ENCODE peak calls at places on chromosome 17, in seven cellular contexts. One of them, this sample, is unnamed.

GRCh38 chr17:21199856-21200255 is 14.1 kb downstream of the TMEM11 start:
- DNase-seq in EH: no peak
- DNase-seq in aorta: no peak
- DNase-seq in NCI-H2081 treated with DMSO at 0.1 percent for 48 hours: no peak
- DNase-seq in A549: no peak
- DNase-seq in T-helper 1 cell: no peak
- DNase-seq in naive thymus-derived CD8-positive, alpha-beta T cell: no peak
- DNase-seq in this sample: no peak

GRCh38 chr17:49775546-49776260 is 11.8 kb upstream of the FAM117A start:
- DNase-seq in EH: peak; percentile 52
- DNase-seq in aorta: no peak
- DNase-seq in NCI-H2081 treated with DMSO at 0.1 percent for 48 hours: no peak
- DNase-seq in A549: no peak
- DNase-seq in T-helper 1 cell: no peak
- DNase-seq in naive thymus-derived CD8-positive, alpha-beta T cell: no peak
- DNase-seq in this sample: no peak

GRCh38 chr17:50107790-50108414 is 12.8 kb downstream of the PDK2 start:
- DNase-seq in EH: peak; percentile 64
- DNase-seq in aorta: no peak
- DNase-seq in NCI-H2081 treated with DMSO at 0.1 percent for 48 hours: no peak
- DNase-seq in A549: no peak
- DNase-seq in T-helper 1 cell: no peak
- DNase-seq in naive thymus-derived CD8-positive, alpha-beta T cell: no peak
- DNase-seq in this sample: no peak

GRCh38 chr17:50675627-50676026 is 32.1 kb downstream of the ANKRD40 start:
- DNase-seq in EH: no peak
- DNase-seq in aorta: no peak
- DNase-seq in NCI-H2081 treated with DMSO at 0.1 percent for 48 hours: no peak
- DNase-seq in A549: no peak
- DNase-seq in T-helper 1 cell: no peak
- DNase-seq in naive thymus-derived CD8-positive, alpha-beta T cell: no peak
- DNase-seq in this sample: no peak

GRCh38 chr17:72539981-72540897 is 419.4 kb downstream of the SOX9 start:
- DNase-seq in EH: peak; percentile 80
- DNase-seq in aorta: peak; percentile 66
- DNase-seq in NCI-H2081 treated with DMSO at 0.1 percent for 48 hours: peak; percentile 38
- DNase-seq in A549: peak; percentile 79
- DNase-seq in T-helper 1 cell: no peak
- DNase-seq in naive thymus-derived CD8-positive, alpha-beta T cell: peak; percentile 39
- DNase-seq in this sample: no peak

GRCh38 chr17:80799553-80800403 is 191.9 kb upstream of the CHMP6 start:
- DNase-seq in EH: no peak
- DNase-seq in aorta: no peak
- DNase-seq in NCI-H2081 treated with DMSO at 0.1 percent for 48 hours: no peak
- DNase-seq in A549: no peak
- DNase-seq in T-helper 1 cell: no peak
- DNase-seq in naive thymus-derived CD8-positive, alpha-beta T cell: no peak
- DNase-seq in this sample: no peak

GRCh38 chr17:79154951-79155557 is 80.4 kb downstream of the ENGASE start:
- DNase-seq in EH: no peak
- DNase-seq in aorta: no peak
- DNase-seq in NCI-H2081 treated with DMSO at 0.1 percent for 48 hours: no peak
- DNase-seq in A549: no peak
- DNase-seq in T-helper 1 cell: no peak
- DNase-seq in naive thymus-derived CD8-positive, alpha-beta T cell: no peak
- DNase-seq in this sample: no peak

GRCh38 chr17:76270770-76271668 is 5.9 kb downstream of the UBALD2 start:
- DNase-seq in EH: no peak
- DNase-seq in aorta: no peak
- DNase-seq in NCI-H2081 treated with DMSO at 0.1 percent for 48 hours: no peak
- DNase-seq in A549: no peak
- DNase-seq in T-helper 1 cell: no peak
- DNase-seq in naive thymus-derived CD8-positive, alpha-beta T cell: no peak
- DNase-seq in this sample: no peak

GRCh38 chr17:9018731-9019130 is 2.6 kb upstream of the NTN1 start:
- DNase-seq in EH: peak; percentile 5
- DNase-seq in aorta: no peak
- DNase-seq in NCI-H2081 treated with DMSO at 0.1 percent for 48 hours: no peak
- DNase-seq in A549: no peak
- DNase-seq in T-helper 1 cell: no peak
- DNase-seq in naive thymus-derived CD8-positive, alpha-beta T cell: no peak
- DNase-seq in this sample: no peak

GRCh38 chr17:10172241-10172741 is 26.1 kb downstream of the GAS7 start:
- DNase-seq in EH: peak; percentile 47
- DNase-seq in aorta: no peak
- DNase-seq in NCI-H2081 treated with DMSO at 0.1 percent for 48 hours: no peak
- DNase-seq in A549: no peak
- DNase-seq in T-helper 1 cell: no peak
- DNase-seq in naive thymus-derived CD8-positive, alpha-beta T cell: no peak
- DNase-seq in this sample: no peak

GRCh38 chr17:77345260-77345910 is 204.6 kb downstream of the SEC14L1 start:
- DNase-seq in EH: no peak
- DNase-seq in aorta: no peak
- DNase-seq in NCI-H2081 treated with DMSO at 0.1 percent for 48 hours: no peak
- DNase-seq in A549: no peak
- DNase-seq in T-helper 1 cell: no peak
- DNase-seq in naive thymus-derived CD8-positive, alpha-beta T cell: no peak
- DNase-seq in this sample: no peak

GRCh38 chr17:2239882-2240430 is 63.6 kb downstream of the SMG6 start:
- DNase-seq in EH: peak; percentile 91
- DNase-seq in aorta: peak; percentile 76
- DNase-seq in NCI-H2081 treated with DMSO at 0.1 percent for 48 hours: no peak
- DNase-seq in A549: peak; percentile 34
- DNase-seq in T-helper 1 cell: no peak
- DNase-seq in naive thymus-derived CD8-positive, alpha-beta T cell: no peak
- DNase-seq in this sample: no peak

GRCh38 chr17:32487460-32488176 is 825 bp downstream of the CDK5R1 start:
- DNase-seq in EH: peak; percentile 33
- DNase-seq in aorta: no peak
- DNase-seq in NCI-H2081 treated with DMSO at 0.1 percent for 48 hours: no peak
- DNase-seq in A549: peak; percentile 31
- DNase-seq in T-helper 1 cell: no peak
- DNase-seq in naive thymus-derived CD8-positive, alpha-beta T cell: no peak
- DNase-seq in this sample: no peak

GRCh38 chr17:75273968-75274708 is 3.1 kb upstream of the MIF4GD start:
- DNase-seq in EH: peak; percentile 73
- DNase-seq in aorta: no peak
- DNase-seq in NCI-H2081 treated with DMSO at 0.1 percent for 48 hours: no peak
- DNase-seq in A549: peak; percentile 29
- DNase-seq in T-helper 1 cell: no peak
- DNase-seq in naive thymus-derived CD8-positive, alpha-beta T cell: no peak
- DNase-seq in this sample: no peak

GRCh38 chr17:38671939-38672720 is 2.6 kb downstream of the EPOP start:
- DNase-seq in EH: no peak
- DNase-seq in aorta: no peak
- DNase-seq in NCI-H2081 treated with DMSO at 0.1 percent for 48 hours: no peak
- DNase-seq in A549: no peak
- DNase-seq in T-helper 1 cell: no peak
- DNase-seq in naive thymus-derived CD8-positive, alpha-beta T cell: no peak
- DNase-seq in this sample: no peak

GRCh38 chr17:27861979-27862378 is 31.2 kb downstream of the LYRM9 start:
- DNase-seq in EH: no peak
- DNase-seq in aorta: no peak
- DNase-seq in NCI-H2081 treated with DMSO at 0.1 percent for 48 hours: no peak
- DNase-seq in A549: peak; percentile 19
- DNase-seq in T-helper 1 cell: no peak
- DNase-seq in naive thymus-derived CD8-positive, alpha-beta T cell: no peak
- DNase-seq in this sample: no peak

GRCh38 chr17:69972251-69972650 is 102.8 kb upstream of the KCNJ16 start:
- DNase-seq in EH: peak; percentile 12
- DNase-seq in aorta: no peak
- DNase-seq in NCI-H2081 treated with DMSO at 0.1 percent for 48 hours: no peak
- DNase-seq in A549: no peak
- DNase-seq in T-helper 1 cell: no peak
- DNase-seq in naive thymus-derived CD8-positive, alpha-beta T cell: no peak
- DNase-seq in this sample: no peak

GRCh38 chr17:3796110-3796821 is 4.7 kb downstream of the ITGAE start:
- DNase-seq in EH: no peak
- DNase-seq in aorta: no peak
- DNase-seq in NCI-H2081 treated with DMSO at 0.1 percent for 48 hours: no peak
- DNase-seq in A549: no peak
- DNase-seq in T-helper 1 cell: no peak
- DNase-seq in naive thymus-derived CD8-positive, alpha-beta T cell: peak; percentile 73
- DNase-seq in this sample: peak; percentile 83

GRCh38 chr17:40309031-40309937 is at the start of gene RARA:
- DNase-seq in EH: no peak
- DNase-seq in aorta: peak; percentile 80
- DNase-seq in NCI-H2081 treated with DMSO at 0.1 percent for 48 hours: no peak
- DNase-seq in A549: peak; percentile 63
- DNase-seq in T-helper 1 cell: no peak
- DNase-seq in naive thymus-derived CD8-positive, alpha-beta T cell: peak; percentile 36
- DNase-seq in this sample: no peak

GRCh38 chr17:48825446-48826381 is 5.1 kb upstream of the CALCOCO2 start:
- DNase-seq in EH: peak; percentile 70
- DNase-seq in aorta: no peak
- DNase-seq in NCI-H2081 treated with DMSO at 0.1 percent for 48 hours: no peak
- DNase-seq in A549: no peak
- DNase-seq in T-helper 1 cell: no peak
- DNase-seq in naive thymus-derived CD8-positive, alpha-beta T cell: no peak
- DNase-seq in this sample: no peak

GRCh38 chr17:70622382-70623260 is 453.3 kb downstream of the KCNJ2 start:
- DNase-seq in EH: no peak
- DNase-seq in aorta: no peak
- DNase-seq in NCI-H2081 treated with DMSO at 0.1 percent for 48 hours: peak; percentile 21
- DNase-seq in A549: peak; percentile 34
- DNase-seq in T-helper 1 cell: no peak
- DNase-seq in naive thymus-derived CD8-positive, alpha-beta T cell: no peak
- DNase-seq in this sample: no peak

GRCh38 chr17:31582151-31582907 is 190.9 kb downstream of the RAB11FIP4 start:
- DNase-seq in EH: peak; percentile 52
- DNase-seq in aorta: peak; percentile 92
- DNase-seq in NCI-H2081 treated with DMSO at 0.1 percent for 48 hours: no peak
- DNase-seq in A549: no peak
- DNase-seq in T-helper 1 cell: no peak
- DNase-seq in naive thymus-derived CD8-positive, alpha-beta T cell: peak; percentile 17
- DNase-seq in this sample: no peak

GRCh38 chr17:44998646-44999045 is 30.5 kb upstream of the C1QL1 start:
- DNase-seq in EH: no peak
- DNase-seq in aorta: no peak
- DNase-seq in NCI-H2081 treated with DMSO at 0.1 percent for 48 hours: no peak
- DNase-seq in A549: no peak
- DNase-seq in T-helper 1 cell: no peak
- DNase-seq in naive thymus-derived CD8-positive, alpha-beta T cell: no peak
- DNase-seq in this sample: no peak

GRCh38 chr17:58335061-58335731 is 6.6 kb upstream of the TSPOAP1 start:
- DNase-seq in EH: no peak
- DNase-seq in aorta: no peak
- DNase-seq in NCI-H2081 treated with DMSO at 0.1 percent for 48 hours: no peak
- DNase-seq in A549: no peak
- DNase-seq in T-helper 1 cell: no peak
- DNase-seq in naive thymus-derived CD8-positive, alpha-beta T cell: no peak
- DNase-seq in this sample: no peak

GRCh38 chr17:34135841-34136240 is 119.2 kb upstream of the CCL2 start:
- DNase-seq in EH: no peak
- DNase-seq in aorta: no peak
- DNase-seq in NCI-H2081 treated with DMSO at 0.1 percent for 48 hours: no peak
- DNase-seq in A549: no peak
- DNase-seq in T-helper 1 cell: no peak
- DNase-seq in naive thymus-derived CD8-positive, alpha-beta T cell: no peak
- DNase-seq in this sample: no peak

GRCh38 chr17:2977157-2977556 is 86.2 kb downstream of the OR1D5 start:
- DNase-seq in EH: peak; percentile 71
- DNase-seq in aorta: no peak
- DNase-seq in NCI-H2081 treated with DMSO at 0.1 percent for 48 hours: no peak
- DNase-seq in A549: no peak
- DNase-seq in T-helper 1 cell: no peak
- DNase-seq in naive thymus-derived CD8-positive, alpha-beta T cell: no peak
- DNase-seq in this sample: no peak

GRCh38 chr17:50177983-50178834 is 12.4 kb downstream of the SGCA start:
- DNase-seq in EH: peak; percentile 99
- DNase-seq in aorta: peak; percentile 95
- DNase-seq in NCI-H2081 treated with DMSO at 0.1 percent for 48 hours: no peak
- DNase-seq in A549: peak; percentile 98
- DNase-seq in T-helper 1 cell: no peak
- DNase-seq in naive thymus-derived CD8-positive, alpha-beta T cell: peak; percentile 32
- DNase-seq in this sample: peak; percentile 31

GRCh38 chr17:16975744-16976625 is 4.1 kb upstream of the TNFRSF13B start:
- DNase-seq in EH: peak; percentile 53
- DNase-seq in aorta: no peak
- DNase-seq in NCI-H2081 treated with DMSO at 0.1 percent for 48 hours: no peak
- DNase-seq in A549: no peak
- DNase-seq in T-helper 1 cell: no peak
- DNase-seq in naive thymus-derived CD8-positive, alpha-beta T cell: no peak
- DNase-seq in this sample: no peak

GRCh38 chr17:70791748-70792443 is 622.6 kb downstream of the KCNJ2 start:
- DNase-seq in EH: no peak
- DNase-seq in aorta: no peak
- DNase-seq in NCI-H2081 treated with DMSO at 0.1 percent for 48 hours: no peak
- DNase-seq in A549: no peak
- DNase-seq in T-helper 1 cell: no peak
- DNase-seq in naive thymus-derived CD8-positive, alpha-beta T cell: no peak
- DNase-seq in this sample: no peak